ENCODE peak calls at places on chromosomes 5 and 9, in four cellular contexts. One of them, this sample, is unnamed.

GRCh38 chr9:134243778-134244467 is 79.6 kb upstream of the RNU6ATAC start:
- DNase-seq in GM12878: peak; percentile 42
- DNase-seq in K562: no peak
- DNase-seq in GM23338: no peak
- DNase-seq in this sample: no peak

GRCh38 chr9:105656131-105656921 is 5.9 kb upstream of the TAL2 start:
- DNase-seq in GM23338: peak; percentile 75
- DNase-seq in GM12878: no peak
- DNase-seq in K562: peak; percentile 83
- DNase-seq in this sample: no peak

GRCh38 chr5:80408976-80409926 is 1.4 kb downstream of the ZFYVE16 start:
- DNase-seq in GM12878: no peak
- DNase-seq in GM23338: peak; percentile 5
- DNase-seq in K562: peak; percentile 14
- DNase-seq in this sample: no peak

GRCh38 chr9:23308114-23308513 is 517.9 kb downstream of the ELAVL2 start:
- DNase-seq in GM23338: no peak
- DNase-seq in K562: no peak
- DNase-seq in GM12878: no peak
- DNase-seq in this sample: no peak

GRCh38 chr9:111959468-111959941 is 62.9 kb downstream of the UGCG start:
- DNase-seq in GM12878: no peak
- DNase-seq in GM23338: no peak
- DNase-seq in K562: peak; percentile 49
- DNase-seq in this sample: peak; percentile 27

GRCh38 chr9:138061631-138062030 is 184.0 kb downstream of the CACNA1B start:
- DNase-seq in K562: no peak
- DNase-seq in GM12878: no peak
- DNase-seq in GM23338: no peak
- DNase-seq in this sample: no peak

GRCh38 chr5:77630246-77631165 is 8.0 kb downstream of the OTP start:
- DNase-seq in GM23338: peak; percentile 83
- DNase-seq in GM12878: no peak
- DNase-seq in K562: no peak
- DNase-seq in this sample: peak; percentile 33

GRCh38 chr5:174625591-174626365 is 98.6 kb upstream of the MSX2 start:
- DNase-seq in GM23338: no peak
- DNase-seq in K562: no peak
- DNase-seq in GM12878: no peak
- DNase-seq in this sample: no peak

GRCh38 chr9:124752967-124753366 is 18.1 kb downstream of the NR6A1 start:
- DNase-seq in GM23338: no peak
- DNase-seq in K562: no peak
- DNase-seq in GM12878: no peak
- DNase-seq in this sample: no peak

GRCh38 chr5:6201626-6202025 is 176.7 kb downstream of the MED10 start:
- DNase-seq in GM12878: no peak
- DNase-seq in K562: no peak
- DNase-seq in GM23338: no peak
- DNase-seq in this sample: no peak

DNA sequence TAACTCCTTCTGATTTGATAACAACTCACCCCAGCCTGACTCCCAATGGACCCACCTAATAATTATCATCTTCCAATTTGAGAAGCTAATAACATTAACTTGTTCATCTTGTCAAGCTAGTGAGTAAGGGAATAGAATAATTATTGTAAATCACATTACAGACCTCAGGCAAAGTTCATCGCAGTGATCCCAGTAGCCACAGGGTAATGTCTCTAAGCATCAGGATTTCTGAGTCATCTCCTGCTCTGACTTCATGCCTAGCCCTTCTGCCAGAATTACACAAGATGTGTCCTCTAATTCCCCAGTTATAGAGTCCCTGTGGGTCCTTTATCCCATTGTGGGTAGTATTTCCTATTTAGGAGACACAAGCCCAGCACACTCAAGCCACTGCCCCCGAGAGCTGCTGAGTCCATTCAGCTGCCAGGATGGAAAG is 365.7 kb downstream of the DEPDC1B start:
- DNase-seq in K562: no peak
- DNase-seq in GM23338: no peak
- DNase-seq in GM12878: no peak
- DNase-seq in this sample: peak; percentile 18
- TF ChIP-seq JUNB in K562: no peak
- TF ChIP-seq JUNB in GM23338: no peak
- TF ChIP-seq JUNB in GM12878: no peak
- TF ChIP-seq JUNB in this sample: no peak

GRCh38 chr5:541888-542692 is 17.8 kb upstream of the SLC9A3 start:
- DNase-seq in GM12878: no peak
- DNase-seq in GM23338: no peak
- DNase-seq in K562: no peak
- DNase-seq in this sample: no peak
- H2AFZ ChIP-seq in GM12878: no peak overlapping the region
- H2AFZ ChIP-seq in GM23338: no peak overlapping the region
- H2AFZ ChIP-seq in K562: no peak overlapping the region
- H2AFZ ChIP-seq in this sample: no peak overlapping the region

GRCh38 chr5:129904667-129905466 is 602 bp downstream of the CHSY3 start:
- DNase-seq in GM12878: no peak
- DNase-seq in GM23338: peak; percentile 45
- DNase-seq in K562: no peak
- DNase-seq in this sample: no peak
- TF ChIP-seq JUNB in GM12878: no peak
- TF ChIP-seq JUNB in GM23338: no peak
- TF ChIP-seq JUNB in K562: no peak
- TF ChIP-seq JUNB in this sample: no peak

DNA sequence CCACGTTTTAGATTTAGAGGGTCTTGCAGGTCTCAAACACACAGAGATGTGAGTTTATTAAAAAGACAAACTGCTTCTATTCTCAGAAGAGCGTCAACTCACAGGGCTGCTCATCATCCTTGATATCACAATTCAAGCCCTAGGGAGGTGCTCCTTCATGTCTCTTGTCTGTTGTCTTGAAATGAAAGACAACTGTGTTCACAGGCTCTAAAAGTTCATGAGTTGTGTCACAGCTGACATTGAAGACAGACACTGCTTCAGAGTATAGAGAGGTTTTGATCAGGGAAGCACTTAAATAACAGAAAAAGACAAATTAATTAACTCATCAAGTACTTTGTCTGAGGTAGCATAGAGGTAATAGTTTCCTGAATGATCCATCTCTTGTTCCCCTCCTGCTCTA is 1917.6 kb upstream of the WWC1 start:
- DNase-seq in K562: no peak
- DNase-seq in GM12878: no peak
- DNase-seq in GM23338: no peak
- DNase-seq in this sample: no peak
- H2AFZ ChIP-seq in K562: no peak overlapping the region
- H2AFZ ChIP-seq in GM12878: no peak overlapping the region
- H2AFZ ChIP-seq in GM23338: no peak overlapping the region
- H2AFZ ChIP-seq in this sample: no peak overlapping the region

DNA sequence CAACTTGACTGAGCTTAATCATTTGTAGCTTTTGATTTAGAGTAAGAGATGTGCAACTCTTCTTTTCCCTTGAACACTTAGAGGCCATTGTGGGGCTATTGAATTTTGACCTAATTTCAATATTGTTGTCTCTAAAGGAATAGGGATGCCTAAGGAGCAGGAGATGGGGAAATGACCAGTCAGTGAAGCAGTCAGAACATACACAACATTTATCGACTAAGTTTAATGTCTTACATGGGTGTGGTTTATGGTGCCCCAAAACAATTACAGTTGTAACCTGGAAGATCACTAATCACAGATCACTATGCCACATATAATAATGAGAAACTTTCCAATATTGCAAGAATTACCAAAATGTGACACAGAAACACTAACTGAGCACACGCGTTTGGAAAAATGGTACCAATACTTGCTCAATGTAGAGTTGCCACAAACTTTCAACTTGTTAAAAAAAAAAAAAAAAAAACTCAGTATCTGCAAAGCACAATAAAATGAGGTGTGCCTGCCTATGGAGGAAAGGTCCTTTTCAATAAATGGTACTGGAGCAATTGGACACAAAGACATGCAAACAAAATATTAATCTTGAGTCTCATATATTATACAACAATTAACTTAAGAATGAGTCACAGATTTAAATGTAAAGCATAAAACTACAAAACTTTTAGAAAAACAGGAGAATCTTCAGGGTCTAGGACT is 189.6 kb upstream of the RAD23B start:
- DNase-seq in GM12878: no peak
- DNase-seq in K562: no peak
- DNase-seq in GM23338: no peak
- DNase-seq in this sample: no peak
- TF ChIP-seq JUNB in GM12878: no peak
- TF ChIP-seq JUNB in K562: no peak
- TF ChIP-seq JUNB in GM23338: no peak
- TF ChIP-seq JUNB in this sample: no peak

GRCh38 chr5:74415695-74416102 is 224.8 kb downstream of the ENC1 start:
- DNase-seq in K562: peak; percentile 52
- DNase-seq in GM23338: no peak
- DNase-seq in GM12878: no peak
- DNase-seq in this sample: peak; percentile 81
- H2AFZ ChIP-seq in K562: peak overlapping the region; percentile 70
- H2AFZ ChIP-seq in GM23338: peak overlapping the region; percentile 84
- H2AFZ ChIP-seq in GM12878: peak overlapping the region; percentile 50
- H2AFZ ChIP-seq in this sample: no peak overlapping the region

GRCh38 chr9:71472400-71472799 is 295.9 kb downstream of the CEMIP2 start:
- DNase-seq in K562: no peak
- DNase-seq in GM12878: no peak
- DNase-seq in GM23338: no peak
- DNase-seq in this sample: no peak
- TF ChIP-seq JUNB in K562: no peak
- TF ChIP-seq JUNB in GM12878: no peak
- TF ChIP-seq JUNB in GM23338: no peak
- TF ChIP-seq JUNB in this sample: no peak

DNA sequence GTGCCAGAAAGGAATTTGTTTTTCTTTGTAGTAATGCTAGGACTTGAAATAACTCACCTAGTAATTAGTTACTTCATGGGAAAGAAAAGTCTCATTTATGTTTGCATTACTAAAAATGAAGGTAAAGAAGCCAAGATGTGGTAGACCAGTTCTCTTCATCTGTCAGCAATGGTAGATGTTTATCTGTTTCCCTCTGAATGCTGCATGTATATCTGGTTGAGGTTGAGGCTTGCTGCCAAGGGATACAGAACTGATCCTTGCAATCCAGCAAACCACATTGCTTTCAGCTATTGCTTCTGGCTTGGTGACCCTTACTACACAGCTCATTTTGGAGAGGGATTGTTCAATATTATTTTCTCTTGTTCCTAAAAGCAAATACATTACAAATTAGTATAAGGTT is 73.6 kb downstream of the ZNF474 start:
- DNase-seq in K562: no peak
- DNase-seq in GM12878: no peak
- DNase-seq in GM23338: no peak
- DNase-seq in this sample: no peak
- H2AFZ ChIP-seq in K562: no peak overlapping the region
- H2AFZ ChIP-seq in GM12878: no peak overlapping the region
- H2AFZ ChIP-seq in GM23338: no peak overlapping the region
- H2AFZ ChIP-seq in this sample: no peak overlapping the region

GRCh38 chr5:142215915-142216681 is 107.5 kb downstream of the NDFIP1 start:
- DNase-seq in K562: no peak
- DNase-seq in GM23338: no peak
- DNase-seq in GM12878: no peak
- DNase-seq in this sample: peak; percentile 54
- TF ChIP-seq JUNB in K562: no peak
- TF ChIP-seq JUNB in GM23338: no peak
- TF ChIP-seq JUNB in GM12878: no peak
- TF ChIP-seq JUNB in this sample: no peak